ENCODE peak calls at places on chromosome 2, in five cellular contexts. E, B, W, P and Q are unnamed samples.

GRCh38 chr2:176130153-176130916 is 830 bp downstream of the HOXD8 start:
- DNase-seq in W (no peak), E (no peak), P (no peak), B (peak), Q (no peak)

GRCh38 chr2:107721178-107721577 is 105.5 kb upstream of the RGPD4 start:
- DNase-seq in P (no peak), W (no peak), B (no peak), E (no peak), Q (no peak)

GRCh38 chr2:46163804-46164569 is 133.2 kb upstream of the EPAS1 start:
- DNase-seq in W (no peak), P (no peak), B (no peak), E (no peak), Q (no peak)

GRCh38 chr2:136225950-136226835 is 108.2 kb upstream of the CXCR4 start:
- DNase-seq in W (peak), B (peak), P (no peak), E (no peak), Q (no peak)

GRCh38 chr2:208648368-208648767 is 241.8 kb downstream of the PTH2R start:
- DNase-seq in P (no peak), E (no peak), W (no peak), B (no peak), Q (no peak)

GRCh38 chr2:43171789-43172188 is 54.6 kb downstream of the ZFP36L2 start:
- DNase-seq in W (peak), P (no peak), B (peak), E (no peak), Q (peak)

GRCh38 chr2:1692342-1692741 is 52.0 kb downstream of the PXDN start:
- DNase-seq in P (no peak), B (no peak), E (no peak), W (no peak), Q (no peak)

GRCh38 chr2:18749912-18750526 is 160.7 kb upstream of the NT5C1B start:
- DNase-seq in W (peak), E (no peak), B (peak), P (no peak), Q (no peak)

GRCh38 chr2:179556425-179556824 is 291.8 kb upstream of the SESTD1 start:
- DNase-seq in B (no peak), E (no peak), W (no peak), P (no peak), Q (no peak)

GRCh38 chr2:7118606-7119503 is 201.6 kb downstream of the RNF144A start:
- DNase-seq in E (no peak), W (no peak), P (no peak), B (no peak), Q (no peak)

GRCh38 chr2:61419570-61419969 is 51.3 kb downstream of the USP34 start:
- DNase-seq in W (no peak), E (no peak), P (no peak), B (no peak), Q (no peak)

GRCh38 chr2:233137040-233137439 is 76.9 kb downstream of the INPP5D start:
- DNase-seq in P (no peak), W (no peak), B (no peak), E (no peak), Q (no peak)

GRCh38 chr2:40130251-40130994 is 321.5 kb downstream of the SLC8A1 start:
- DNase-seq in E (no peak), P (no peak), W (no peak), B (no peak), Q (peak)

GRCh38 chr2:218878941-218879761 is 1.5 kb upstream of the WNT10A start:
- DNase-seq in W (peak), P (no peak), B (no peak), E (no peak), Q (peak)

GRCh38 chr2:215531284-215531683 is 95.4 kb upstream of the FN1 start:
- DNase-seq in E (no peak), P (no peak), B (no peak), W (no peak), Q (no peak)
- H3K27ac ChIP-seq in E (no peak), P (no peak), B (no peak), W (no peak), Q (peak)

GRCh38 chr2:62789518-62789917 is 84.0 kb downstream of the EHBP1 start:
- DNase-seq in B (no peak), W (no peak), E (no peak), P (no peak), Q (no peak)

GRCh38 chr2:62785810-62786593 is 80.5 kb downstream of the EHBP1 start:
- DNase-seq in W (no peak), P (no peak), B (no peak), E (no peak), Q (no peak)

GRCh38 chr2:62789918-62790317 is 84.4 kb downstream of the EHBP1 start:
- DNase-seq in E (no peak), P (no peak), B (no peak), W (no peak), Q (no peak)

GRCh38 chr2:62785216-62785615 is 79.7 kb downstream of the EHBP1 start:
- DNase-seq in W (no peak), B (no peak), P (no peak), E (no peak), Q (no peak)

DNA sequence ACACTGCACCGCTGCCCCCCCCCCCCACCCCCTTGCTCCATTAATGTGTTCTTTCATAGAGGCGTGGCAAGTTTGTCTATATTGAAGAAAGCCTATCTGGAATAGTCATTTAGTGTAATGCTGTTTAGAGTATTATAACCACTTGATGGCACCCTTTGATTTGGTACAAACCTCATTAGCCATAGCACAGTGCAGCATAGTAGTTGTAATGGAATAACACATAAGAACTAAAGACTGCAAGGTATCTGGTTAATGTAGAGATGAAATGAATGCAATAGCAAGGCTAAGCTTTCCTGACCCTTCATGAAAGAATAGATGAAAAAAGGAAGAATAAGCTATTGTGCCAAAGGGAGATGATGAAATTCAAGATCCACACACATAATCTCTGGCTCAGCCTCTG is 81.9 kb downstream of the EHBP1 start:
- DNase-seq in P (no peak), E (no peak), W (no peak), B (no peak), Q (no peak)
- TF ChIP-seq CTCF in P (peak), E (peak), W (peak), B (peak), Q (peak)

GRCh38 chr2:187407407-187408084 is 40.5 kb downstream of the CALCRL start:
- DNase-seq in B (no peak), W (no peak), P (no peak), E (no peak), Q (no peak)

GRCh38 chr2:187409682-187410081 is 38.4 kb downstream of the CALCRL start:
- DNase-seq in B (no peak), P (no peak), W (no peak), E (no peak), Q (no peak)

GRCh38 chr2:187408926-187409325 is 39.1 kb downstream of the CALCRL start:
- DNase-seq in B (no peak), W (no peak), P (no peak), E (no peak), Q (no peak)

GRCh38 chr2:187403568-187404260 is 44.3 kb downstream of the CALCRL start:
- DNase-seq in P (no peak), E (peak), B (no peak), W (no peak), Q (no peak)

DNA sequence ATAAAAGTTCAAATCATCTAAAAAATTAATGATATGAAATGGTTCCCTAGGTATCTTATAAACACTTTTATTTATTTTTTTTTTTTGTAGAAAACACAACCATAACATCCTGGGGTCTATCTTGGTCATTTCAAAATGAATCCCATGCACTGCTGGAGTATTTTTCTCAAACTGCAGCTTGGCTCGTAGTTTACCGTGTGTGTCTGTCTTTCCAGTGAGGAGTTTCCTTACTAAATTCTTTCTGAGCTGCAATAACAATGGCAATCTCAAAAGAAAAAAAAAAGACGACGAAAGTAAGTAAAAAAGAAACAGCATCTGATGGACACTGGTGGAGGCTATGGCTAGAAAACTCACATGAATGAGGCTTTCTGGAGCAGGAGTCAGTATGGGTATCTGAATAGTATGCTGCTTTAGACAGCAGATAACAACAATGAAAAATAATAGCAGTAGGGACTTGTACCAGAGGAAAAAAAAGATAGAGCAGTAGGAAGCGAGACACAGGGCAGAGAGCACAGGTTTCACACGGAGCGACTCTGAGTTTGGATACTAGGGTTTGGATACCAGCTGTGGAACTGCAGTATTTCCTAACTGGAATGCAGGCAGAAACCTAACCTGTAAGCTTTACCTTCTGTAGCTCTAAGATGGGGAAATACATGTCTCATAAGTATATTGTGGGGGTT is 43.5 kb downstream of the CALCRL start:
- DNase-seq in E (no peak), P (no peak), B (no peak), W (no peak), Q (no peak)
- H3K4me3 ChIP-seq in E (no peak), P (no peak), B (no peak), W (no peak), Q (peak)

GRCh38 chr2:36395866-36396265 is 40.3 kb downstream of the CRIM1 start:
- DNase-seq in P (no peak), E (no peak), B (no peak), W (no peak), Q (no peak)
- H3K27ac ChIP-seq in P (no peak), E (no peak), B (no peak), W (no peak), Q (no peak)

GRCh38 chr2:68441994-68442322 is 25.1 kb downstream of the FBXO48 start:
- DNase-seq in E (no peak), P (no peak), W (no peak), B (no peak), Q (no peak)
- TF ChIP-seq CTCF in E (no peak), P (no peak), W (no peak), B (peak), Q (no peak)

GRCh38 chr2:64650722-64651338 is 2.9 kb downstream of the SERTAD2 start:
- DNase-seq in W (no peak), P (peak), B (no peak), E (no peak), Q (no peak)

GRCh38 chr2:64649626-64650025 is 4.1 kb downstream of the SERTAD2 start:
- DNase-seq in B (no peak), W (no peak), P (peak), E (no peak), Q (no peak)

GRCh38 chr2:64650257-64650656 is 3.5 kb downstream of the SERTAD2 start:
- DNase-seq in W (no peak), P (no peak), B (no peak), E (no peak), Q (no peak)

GRCh38 chr2:64651590-64651989 is 2.1 kb downstream of the SERTAD2 start:
- DNase-seq in E (no peak), P (no peak), W (no peak), B (no peak), Q (no peak)

GRCh38 chr2:64649013-64649484 is 4.7 kb downstream of the SERTAD2 start:
- DNase-seq in W (no peak), P (no peak), B (peak), E (no peak), Q (no peak)
- H3K4me3 ChIP-seq in W (no peak), P (no peak), B (no peak), E (peak), Q (peak)

GRCh38 chr2:101704816-101705565 is 7.5 kb downstream of the MAP4K4 start:
- DNase-seq in W (no peak), E (no peak), P (no peak), B (no peak), Q (no peak)

GRCh38 chr2:101704046-101704466 is 6.5 kb downstream of the MAP4K4 start:
- DNase-seq in E (no peak), B (peak), P (no peak), W (no peak), Q (no peak)

GRCh38 chr2:101710036-101710689 is 12.7 kb downstream of the MAP4K4 start:
- DNase-seq in P (no peak), B (no peak), W (no peak), E (no peak), Q (no peak)

GRCh38 chr2:101706819-101707177 is 9.3 kb downstream of the MAP4K4 start:
- DNase-seq in W (no peak), B (no peak), P (no peak), E (peak), Q (no peak)

DNA sequence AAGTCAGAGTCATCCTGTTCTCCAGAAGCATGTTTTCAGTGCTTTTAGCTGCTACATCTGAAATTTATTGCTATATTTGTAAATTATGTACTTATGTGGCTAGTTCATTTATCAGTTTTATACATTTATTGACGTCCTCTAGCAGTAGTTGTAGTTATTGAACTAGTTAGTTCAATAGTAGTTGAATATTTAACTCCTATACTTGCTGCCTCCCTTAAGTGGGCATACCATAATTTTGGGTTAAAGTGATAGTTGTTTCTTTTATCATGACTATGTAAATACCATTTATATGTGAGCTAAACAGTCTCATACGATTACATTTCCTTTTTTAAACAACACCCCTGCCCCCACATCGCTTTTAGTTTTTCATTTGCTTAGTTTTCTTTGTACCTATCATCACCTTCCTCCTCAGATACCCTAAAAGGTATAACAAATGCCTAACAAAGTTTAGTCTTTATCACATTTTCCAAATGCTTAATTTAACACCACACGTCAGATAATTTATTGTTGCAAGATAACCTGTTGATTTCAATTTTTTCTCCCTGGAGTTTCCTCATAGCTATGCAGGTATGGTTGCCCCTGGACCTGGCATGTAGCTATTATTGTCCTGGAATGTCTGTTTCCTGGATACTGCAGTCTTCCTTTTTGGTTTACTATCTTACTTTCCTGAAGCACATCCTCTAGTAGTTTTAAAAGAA is 8.8 kb downstream of the MAP4K4 start:
- DNase-seq in E (no peak), W (no peak), B (no peak), P (no peak), Q (no peak)
- H3K27ac ChIP-seq in E (no peak), W (no peak), B (no peak), P (no peak), Q (peak)

GRCh38 chr2:44283116-44283666 is 7.9 kb downstream of the SLC3A1 start:
- DNase-seq in W (no peak), P (no peak), B (no peak), E (no peak), Q (no peak)

GRCh38 chr2:44290271-44290670 is 15.0 kb downstream of the SLC3A1 start:
- DNase-seq in P (no peak), B (no peak), W (no peak), E (no peak), Q (no peak)

GRCh38 chr2:44286119-44286883 is 11.0 kb downstream of the SLC3A1 start:
- DNase-seq in B (no peak), W (no peak), P (no peak), E (no peak), Q (no peak)

GRCh38 chr2:44285237-44285636 is 10.0 kb downstream of the SLC3A1 start:
- DNase-seq in W (no peak), E (no peak), B (no peak), P (no peak), Q (no peak)

GRCh38 chr2:44286884-44287638 is 11.8 kb downstream of the SLC3A1 start:
- DNase-seq in W (no peak), P (no peak), E (no peak), B (no peak), Q (no peak)
- TF ChIP-seq CTCF in W (no peak), P (no peak), E (no peak), B (no peak), Q (no peak)